ENCODE peak calls at places on chromosomes 13 and 19, in six cellular contexts. One of them, this sample, is unnamed.

GRCh38 chr13:77980592-77980991 is 62.0 kb upstream of the EDNRB start:
- DNase-seq in tibial nerve: no peak
- DNase-seq in AG04450: peak; percentile 42
- DNase-seq in activated CD8-positive, alpha-beta T cell treated with anti-CD3 and anti-CD28 coated beads for 36 hours: no peak
- DNase-seq in AG09319: peak; percentile 40
- DNase-seq in CD4-positive, alpha-beta T cell: no peak
- DNase-seq in this sample: no peak

GRCh38 chr13:106161186-106161585 is 374.3 kb downstream of the EFNB2 start:
- DNase-seq in activated CD8-positive, alpha-beta T cell treated with anti-CD3 and anti-CD28 coated beads for 36 hours: no peak
- DNase-seq in CD4-positive, alpha-beta T cell: no peak
- DNase-seq in AG04450: no peak
- DNase-seq in AG09319: no peak
- DNase-seq in tibial nerve: no peak
- DNase-seq in this sample: no peak

GRCh38 chr19:7872306-7873204 is 1.6 kb downstream of the PRR36 start:
- DNase-seq in AG04450: no peak
- DNase-seq in tibial nerve: no peak
- DNase-seq in activated CD8-positive, alpha-beta T cell treated with anti-CD3 and anti-CD28 coated beads for 36 hours: no peak
- DNase-seq in AG09319: no peak
- DNase-seq in CD4-positive, alpha-beta T cell: no peak
- DNase-seq in this sample: no peak

GRCh38 chr19:33241091-33241529 is 15.5 kb upstream of the SLC7A10 start:
- DNase-seq in AG09319: no peak
- DNase-seq in CD4-positive, alpha-beta T cell: no peak
- DNase-seq in AG04450: no peak
- DNase-seq in activated CD8-positive, alpha-beta T cell treated with anti-CD3 and anti-CD28 coated beads for 36 hours: no peak
- DNase-seq in tibial nerve: no peak
- DNase-seq in this sample: no peak

GRCh38 chr19:1312732-1313694 is 27.3 kb downstream of the EFNA2 start:
- DNase-seq in activated CD8-positive, alpha-beta T cell treated with anti-CD3 and anti-CD28 coated beads for 36 hours: no peak
- DNase-seq in AG04450: peak; percentile 16
- DNase-seq in CD4-positive, alpha-beta T cell: no peak
- DNase-seq in AG09319: no peak
- DNase-seq in tibial nerve: no peak
- DNase-seq in this sample: no peak

GRCh38 chr13:26022538-26023292 is 29.1 kb downstream of the SHISA2 start:
- DNase-seq in AG09319: peak; percentile 12
- DNase-seq in tibial nerve: no peak
- DNase-seq in activated CD8-positive, alpha-beta T cell treated with anti-CD3 and anti-CD28 coated beads for 36 hours: no peak
- DNase-seq in CD4-positive, alpha-beta T cell: no peak
- DNase-seq in AG04450: no peak
- DNase-seq in this sample: no peak

GRCh38 chr19:12789904-12790619 is 1.2 kb upstream of the JUNB start:
- DNase-seq in tibial nerve: peak; percentile 93
- DNase-seq in activated CD8-positive, alpha-beta T cell treated with anti-CD3 and anti-CD28 coated beads for 36 hours: peak; percentile 98
- DNase-seq in AG09319: peak; percentile 94
- DNase-seq in CD4-positive, alpha-beta T cell: peak; percentile 93
- DNase-seq in AG04450: peak; percentile 92
- DNase-seq in this sample: peak; percentile 95

GRCh38 chr13:95502216-95502615 is 50.3 kb upstream of the CLDN10 start:
- DNase-seq in CD4-positive, alpha-beta T cell: no peak
- DNase-seq in AG09319: no peak
- DNase-seq in AG04450: no peak
- DNase-seq in tibial nerve: no peak
- DNase-seq in activated CD8-positive, alpha-beta T cell treated with anti-CD3 and anti-CD28 coated beads for 36 hours: no peak
- DNase-seq in this sample: no peak

GRCh38 chr19:19140476-19140875 is 2.2 kb upstream of the TMEM161A start:
- DNase-seq in CD4-positive, alpha-beta T cell: no peak
- DNase-seq in activated CD8-positive, alpha-beta T cell treated with anti-CD3 and anti-CD28 coated beads for 36 hours: no peak
- DNase-seq in tibial nerve: no peak
- DNase-seq in AG04450: no peak
- DNase-seq in AG09319: no peak
- DNase-seq in this sample: no peak

GRCh38 chr13:42553098-42554046 is 20.6 kb upstream of the TNFSF11 start:
- DNase-seq in AG09319: no peak
- DNase-seq in AG04450: peak; percentile 37
- DNase-seq in activated CD8-positive, alpha-beta T cell treated with anti-CD3 and anti-CD28 coated beads for 36 hours: no peak
- DNase-seq in CD4-positive, alpha-beta T cell: no peak
- DNase-seq in tibial nerve: no peak
- DNase-seq in this sample: no peak

GRCh38 chr13:80217614-80218456 is 123.1 kb downstream of the SPRY2 start:
- DNase-seq in AG04450: peak; percentile 20
- DNase-seq in CD4-positive, alpha-beta T cell: no peak
- DNase-seq in tibial nerve: no peak
- DNase-seq in activated CD8-positive, alpha-beta T cell treated with anti-CD3 and anti-CD28 coated beads for 36 hours: no peak
- DNase-seq in AG09319: no peak
- DNase-seq in this sample: no peak

GRCh38 chr13:114043421-114044053 is 69.7 kb upstream of the C13orf46 start:
- DNase-seq in CD4-positive, alpha-beta T cell: no peak
- DNase-seq in AG04450: peak; percentile 65
- DNase-seq in AG09319: peak; percentile 75
- DNase-seq in activated CD8-positive, alpha-beta T cell treated with anti-CD3 and anti-CD28 coated beads for 36 hours: peak; percentile 54
- DNase-seq in tibial nerve: peak; percentile 49
- DNase-seq in this sample: no peak

GRCh38 chr19:55392820-55393219 is 7.1 kb downstream of the RPL28 start:
- DNase-seq in activated CD8-positive, alpha-beta T cell treated with anti-CD3 and anti-CD28 coated beads for 36 hours: no peak
- DNase-seq in tibial nerve: no peak
- DNase-seq in AG04450: no peak
- DNase-seq in CD4-positive, alpha-beta T cell: no peak
- DNase-seq in AG09319: no peak
- DNase-seq in this sample: no peak

GRCh38 chr19:38191747-38192146 is 32.3 kb downstream of the DPF1 start:
- DNase-seq in AG09319: no peak
- DNase-seq in tibial nerve: no peak
- DNase-seq in CD4-positive, alpha-beta T cell: no peak
- DNase-seq in AG04450: no peak
- DNase-seq in activated CD8-positive, alpha-beta T cell treated with anti-CD3 and anti-CD28 coated beads for 36 hours: no peak
- DNase-seq in this sample: no peak

GRCh38 chr13:62280590-62280989 is 864.9 kb upstream of the PCDH20 start:
- DNase-seq in CD4-positive, alpha-beta T cell: no peak
- DNase-seq in tibial nerve: no peak
- DNase-seq in AG04450: no peak
- DNase-seq in activated CD8-positive, alpha-beta T cell treated with anti-CD3 and anti-CD28 coated beads for 36 hours: no peak
- DNase-seq in AG09319: no peak
- DNase-seq in this sample: no peak

GRCh38 chr13:95893861-95894260 is 159.3 kb downstream of the UGGT2 start:
- DNase-seq in tibial nerve: no peak
- DNase-seq in AG04450: no peak
- DNase-seq in AG09319: no peak
- DNase-seq in activated CD8-positive, alpha-beta T cell treated with anti-CD3 and anti-CD28 coated beads for 36 hours: no peak
- DNase-seq in CD4-positive, alpha-beta T cell: no peak
- DNase-seq in this sample: no peak

GRCh38 chr13:27372896-27373295 is 51.5 kb upstream of the GTF3A start:
- DNase-seq in AG09319: no peak
- DNase-seq in CD4-positive, alpha-beta T cell: no peak
- DNase-seq in activated CD8-positive, alpha-beta T cell treated with anti-CD3 and anti-CD28 coated beads for 36 hours: no peak
- DNase-seq in tibial nerve: no peak
- DNase-seq in AG04450: no peak
- DNase-seq in this sample: no peak

GRCh38 chr19:46495789-46496099 is at the start of gene PNMA8B:
- DNase-seq in tibial nerve: no peak
- DNase-seq in AG09319: no peak
- DNase-seq in activated CD8-positive, alpha-beta T cell treated with anti-CD3 and anti-CD28 coated beads for 36 hours: peak; percentile 49
- DNase-seq in CD4-positive, alpha-beta T cell: peak; percentile 51
- DNase-seq in AG04450: no peak
- DNase-seq in this sample: peak; percentile 89

GRCh38 chr19:35135389-35135909 is 590 bp upstream of the LGI4 start:
- DNase-seq in AG04450: no peak
- DNase-seq in CD4-positive, alpha-beta T cell: peak; percentile 56
- DNase-seq in activated CD8-positive, alpha-beta T cell treated with anti-CD3 and anti-CD28 coated beads for 36 hours: peak; percentile 81
- DNase-seq in AG09319: no peak
- DNase-seq in tibial nerve: peak; percentile 82
- DNase-seq in this sample: peak; percentile 86

GRCh38 chr19:40571831-40572495 is 4.7 kb upstream of the SHKBP1 start:
- DNase-seq in AG09319: no peak
- DNase-seq in activated CD8-positive, alpha-beta T cell treated with anti-CD3 and anti-CD28 coated beads for 36 hours: no peak
- DNase-seq in CD4-positive, alpha-beta T cell: no peak
- DNase-seq in AG04450: no peak
- DNase-seq in tibial nerve: no peak
- DNase-seq in this sample: no peak

GRCh38 chr19:38698225-38699026 is 45.8 kb downstream of the CAPN12 start:
- DNase-seq in activated CD8-positive, alpha-beta T cell treated with anti-CD3 and anti-CD28 coated beads for 36 hours: no peak
- DNase-seq in tibial nerve: no peak
- DNase-seq in AG04450: no peak
- DNase-seq in CD4-positive, alpha-beta T cell: no peak
- DNase-seq in AG09319: no peak
- DNase-seq in this sample: no peak

GRCh38 chr19:1295169-1296012 is 9.7 kb downstream of the EFNA2 start:
- DNase-seq in CD4-positive, alpha-beta T cell: peak; percentile 36
- DNase-seq in activated CD8-positive, alpha-beta T cell treated with anti-CD3 and anti-CD28 coated beads for 36 hours: peak; percentile 56
- DNase-seq in AG09319: no peak
- DNase-seq in AG04450: no peak
- DNase-seq in tibial nerve: no peak
- DNase-seq in this sample: no peak

GRCh38 chr13:52010890-52011689 is at the start of gene ATP7B:
- DNase-seq in tibial nerve: no peak
- DNase-seq in CD4-positive, alpha-beta T cell: peak; percentile 10
- DNase-seq in AG04450: no peak
- DNase-seq in AG09319: no peak
- DNase-seq in activated CD8-positive, alpha-beta T cell treated with anti-CD3 and anti-CD28 coated beads for 36 hours: peak; percentile 39
- DNase-seq in this sample: no peak
- TF ChIP-seq CTCF in tibial nerve: no peak
- TF ChIP-seq CTCF in CD4-positive, alpha-beta T cell: no peak
- TF ChIP-seq CTCF in AG04450: peak; percentile 25
- TF ChIP-seq CTCF in AG09319: peak; percentile 8
- TF ChIP-seq CTCF in activated CD8-positive, alpha-beta T cell treated with anti-CD3 and anti-CD28 coated beads for 36 hours: no peak
- TF ChIP-seq CTCF in this sample: no peak

GRCh38 chr13:109206616-109207015 is 577.2 kb downstream of the MYO16 start:
- DNase-seq in AG04450: no peak
- DNase-seq in AG09319: no peak
- DNase-seq in tibial nerve: no peak
- DNase-seq in CD4-positive, alpha-beta T cell: no peak
- DNase-seq in activated CD8-positive, alpha-beta T cell treated with anti-CD3 and anti-CD28 coated beads for 36 hours: no peak
- DNase-seq in this sample: no peak

GRCh38 chr13:109208522-109208921 is 577.9 kb downstream of the IRS2 start:
- DNase-seq in AG04450: no peak
- DNase-seq in AG09319: no peak
- DNase-seq in CD4-positive, alpha-beta T cell: no peak
- DNase-seq in activated CD8-positive, alpha-beta T cell treated with anti-CD3 and anti-CD28 coated beads for 36 hours: no peak
- DNase-seq in tibial nerve: no peak
- DNase-seq in this sample: no peak

GRCh38 chr13:109209526-109209925 is 576.9 kb downstream of the IRS2 start:
- DNase-seq in tibial nerve: no peak
- DNase-seq in CD4-positive, alpha-beta T cell: no peak
- DNase-seq in AG04450: no peak
- DNase-seq in AG09319: no peak
- DNase-seq in activated CD8-positive, alpha-beta T cell treated with anti-CD3 and anti-CD28 coated beads for 36 hours: no peak
- DNase-seq in this sample: no peak

GRCh38 chr13:109205315-109205714 is 575.9 kb downstream of the MYO16 start:
- DNase-seq in activated CD8-positive, alpha-beta T cell treated with anti-CD3 and anti-CD28 coated beads for 36 hours: no peak
- DNase-seq in AG04450: no peak
- DNase-seq in tibial nerve: no peak
- DNase-seq in CD4-positive, alpha-beta T cell: no peak
- DNase-seq in AG09319: no peak
- DNase-seq in this sample: no peak

DNA sequence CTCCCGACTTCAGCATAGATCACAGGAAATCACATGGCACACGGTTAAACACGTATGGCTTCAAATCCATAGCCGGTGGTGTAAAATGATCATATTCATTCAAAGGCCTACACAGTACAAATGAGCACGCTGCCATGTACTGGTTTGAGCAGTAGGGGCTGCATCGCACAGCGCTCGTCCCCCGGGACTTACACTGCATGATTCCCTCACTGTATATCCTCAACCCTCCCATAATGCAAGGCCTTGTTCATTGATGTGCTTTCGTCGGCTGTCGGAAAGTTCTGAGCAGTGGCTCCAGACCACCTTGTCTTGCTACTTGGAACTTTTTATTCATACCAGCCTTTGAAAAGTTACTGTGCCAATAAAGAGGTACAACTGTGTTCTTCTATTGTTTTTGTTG is 578.2 kb downstream of the MYO16 start:
- DNase-seq in CD4-positive, alpha-beta T cell: no peak
- DNase-seq in tibial nerve: no peak
- DNase-seq in activated CD8-positive, alpha-beta T cell treated with anti-CD3 and anti-CD28 coated beads for 36 hours: no peak
- DNase-seq in AG04450: no peak
- DNase-seq in AG09319: no peak
- DNase-seq in this sample: no peak
- TF ChIP-seq CTCF in CD4-positive, alpha-beta T cell: no peak
- TF ChIP-seq CTCF in tibial nerve: no peak
- TF ChIP-seq CTCF in activated CD8-positive, alpha-beta T cell treated with anti-CD3 and anti-CD28 coated beads for 36 hours: no peak
- TF ChIP-seq CTCF in AG04450: no peak
- TF ChIP-seq CTCF in AG09319: no peak
- TF ChIP-seq CTCF in this sample: no peak

GRCh38 chr13:51584731-51585191 is 499 bp downstream of the WDFY2 start:
- DNase-seq in AG09319: no peak
- DNase-seq in AG04450: no peak
- DNase-seq in tibial nerve: peak; percentile 32
- DNase-seq in activated CD8-positive, alpha-beta T cell treated with anti-CD3 and anti-CD28 coated beads for 36 hours: peak; percentile 79
- DNase-seq in CD4-positive, alpha-beta T cell: peak; percentile 68
- DNase-seq in this sample: no peak

GRCh38 chr13:51585696-51586095 is 1.4 kb downstream of the WDFY2 start:
- DNase-seq in AG09319: no peak
- DNase-seq in AG04450: no peak
- DNase-seq in activated CD8-positive, alpha-beta T cell treated with anti-CD3 and anti-CD28 coated beads for 36 hours: no peak
- DNase-seq in tibial nerve: no peak
- DNase-seq in CD4-positive, alpha-beta T cell: no peak
- DNase-seq in this sample: no peak

GRCh38 chr13:51585234-51585672 is 991 bp downstream of the WDFY2 start:
- DNase-seq in activated CD8-positive, alpha-beta T cell treated with anti-CD3 and anti-CD28 coated beads for 36 hours: no peak
- DNase-seq in AG09319: no peak
- DNase-seq in tibial nerve: no peak
- DNase-seq in CD4-positive, alpha-beta T cell: no peak
- DNase-seq in AG04450: no peak
- DNase-seq in this sample: no peak

GRCh38 chr13:51583469-51583874 is 790 bp upstream of the WDFY2 start:
- DNase-seq in CD4-positive, alpha-beta T cell: no peak
- DNase-seq in AG09319: no peak
- DNase-seq in AG04450: no peak
- DNase-seq in tibial nerve: no peak
- DNase-seq in activated CD8-positive, alpha-beta T cell treated with anti-CD3 and anti-CD28 coated beads for 36 hours: no peak
- DNase-seq in this sample: no peak

GRCh38 chr13:51583875-51584730 is at the start of gene WDFY2:
- DNase-seq in AG04450: peak; percentile 100
- DNase-seq in activated CD8-positive, alpha-beta T cell treated with anti-CD3 and anti-CD28 coated beads for 36 hours: peak; percentile 99
- DNase-seq in AG09319: peak; percentile 100
- DNase-seq in tibial nerve: peak; percentile 100
- DNase-seq in CD4-positive, alpha-beta T cell: peak; percentile 99
- DNase-seq in this sample: peak; percentile 100
- TF ChIP-seq CTCF in AG04450: no peak
- TF ChIP-seq CTCF in activated CD8-positive, alpha-beta T cell treated with anti-CD3 and anti-CD28 coated beads for 36 hours: no peak
- TF ChIP-seq CTCF in AG09319: peak; percentile 12
- TF ChIP-seq CTCF in tibial nerve: no peak
- TF ChIP-seq CTCF in CD4-positive, alpha-beta T cell: no peak
- TF ChIP-seq CTCF in this sample: no peak

DNA sequence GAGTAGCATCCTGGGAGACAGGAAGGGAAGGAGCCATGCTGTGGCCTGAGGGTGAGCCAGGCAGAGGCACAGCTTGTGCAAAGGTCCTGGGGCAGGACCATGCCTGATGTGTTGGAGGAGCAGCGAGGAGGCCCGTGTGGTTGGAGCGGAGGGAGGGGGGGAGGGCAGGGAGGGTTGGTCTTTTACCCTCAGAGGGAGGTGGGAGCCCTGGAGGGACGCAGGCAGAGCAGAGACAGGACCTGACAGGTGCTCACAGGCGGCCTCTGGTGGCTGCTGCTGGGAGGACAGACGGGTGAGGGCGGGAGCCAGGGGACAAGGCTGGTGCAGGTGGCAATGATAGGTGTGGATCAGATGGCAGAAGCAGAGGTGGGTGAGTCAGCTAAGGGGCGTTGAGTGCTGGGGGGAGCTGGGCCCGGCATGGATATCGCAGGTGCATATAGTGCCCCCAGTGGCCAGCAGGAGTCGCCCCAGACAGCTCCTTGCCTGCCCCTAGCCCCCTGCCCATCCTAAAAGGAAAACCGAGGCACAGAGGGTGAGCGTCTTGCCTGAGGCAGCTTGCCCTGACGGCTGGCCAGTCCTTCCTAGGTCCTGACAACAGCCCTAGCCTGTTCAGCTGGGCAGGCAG is 9.8 kb upstream of the GNA15 start:
- DNase-seq in CD4-positive, alpha-beta T cell: peak; percentile 67
- DNase-seq in AG04450: no peak
- DNase-seq in AG09319: no peak
- DNase-seq in tibial nerve: no peak
- DNase-seq in activated CD8-positive, alpha-beta T cell treated with anti-CD3 and anti-CD28 coated beads for 36 hours: peak; percentile 76
- DNase-seq in this sample: peak; percentile 67
- TF ChIP-seq CTCF in CD4-positive, alpha-beta T cell: peak; percentile 71
- TF ChIP-seq CTCF in AG04450: peak; percentile 67
- TF ChIP-seq CTCF in AG09319: peak; percentile 74
- TF ChIP-seq CTCF in tibial nerve: peak; percentile 67
- TF ChIP-seq CTCF in activated CD8-positive, alpha-beta T cell treated with anti-CD3 and anti-CD28 coated beads for 36 hours: peak; percentile 83
- TF ChIP-seq CTCF in this sample: peak; percentile 57